ENCODE peak calls at places on chromosome 11, in five cellular contexts. S is GM12878, R is SK-N-SH, G is HCT116, U is HepG2. B is an unnamed sample.
A peak's percentile ranks its signal among the peaks of the same experiment; 100 is the strongest.

GRCh38 chr11:17696741-17697140 is 22.6 kb upstream of the MYOD1 start:
- DNase-seq in U (no peak), G (no peak), S (no peak), R (no peak), B (no peak)

GRCh38 chr11:87290304-87290922 is 252.7 kb downstream of the TMEM135 start:
- DNase-seq in R (peak; percentile 50), G (peak; percentile 38), S (no peak), U (peak; percentile 59), B (peak; percentile 25)

GRCh38 chr11:31790649-31791048 is 20.5 kb downstream of the PAX6 start:
- DNase-seq in U (no peak), S (no peak), G (no peak), R (no peak), B (no peak)

GRCh38 chr11:121936781-121937447 is 179.1 kb downstream of the BLID start:
- DNase-seq in R (no peak), S (no peak), U (no peak), G (no peak), B (no peak)

GRCh38 chr11:134864233-134864967 is 452.4 kb upstream of the B3GAT1 start:
- DNase-seq in S (no peak), G (no peak), U (no peak), R (no peak), B (no peak)

GRCh38 chr11:112113539-112114457 is 27.1 kb downstream of the SDHD start:
- DNase-seq in R (peak; percentile 64), U (peak; percentile 54), S (no peak), G (peak; percentile 49), B (peak; percentile 74)

GRCh38 chr11:93031386-93031785 is 61.9 kb downstream of the MTNR1B start:
- DNase-seq in S (no peak), G (no peak), U (no peak), R (no peak), B (no peak)

GRCh38 chr11:103648670-103649400 is 387.6 kb upstream of the DDI1 start:
- DNase-seq in U (no peak), G (no peak), R (no peak), S (no peak), B (no peak)

GRCh38 chr11:14582835-14583234 is 60.8 kb upstream of the PDE3B start:
- DNase-seq in S (no peak), R (no peak), G (no peak), U (no peak), B (no peak)

GRCh38 chr11:105524286-105524685 is 85.6 kb upstream of the GRIA4 start:
- DNase-seq in R (no peak), G (no peak), S (no peak), U (no peak), B (no peak)

GRCh38 chr11:106614280-106614679 is 404.0 kb downstream of the GUCY1A2 start:
- DNase-seq in S (no peak), R (no peak), U (no peak), G (no peak), B (no peak)

GRCh38 chr11:64314805-64315561 is 2.4 kb downstream of the TRMT112 start:
- DNase-seq in S (no peak), U (no peak), R (no peak), G (no peak), B (no peak)

GRCh38 chr11:17273668-17274321 is 2.7 kb upstream of the NUCB2 start:
- DNase-seq in G (no peak), U (no peak), S (no peak), R (no peak), B (no peak)

GRCh38 chr11:95282337-95282751 is 51.3 kb upstream of the SESN3 start:
- DNase-seq in S (no peak), G (no peak), U (peak; percentile 84), R (no peak), B (no peak)

GRCh38 chr11:92932023-92932422 is 37.4 kb upstream of the MTNR1B start:
- DNase-seq in U (no peak), R (no peak), S (no peak), G (no peak), B (no peak)

GRCh38 chr11:17839450-17839849 is 104.9 kb downstream of the KCNC1 start:
- DNase-seq in G (no peak), U (no peak), R (no peak), S (no peak), B (no peak)

GRCh38 chr11:1480555-1481482 is 5.8 kb downstream of the MOB2 start:
- DNase-seq in U (no peak), G (no peak), S (no peak), R (no peak), B (no peak)

GRCh38 chr11:86593833-86594232 is 78.6 kb downstream of the ME3 start:
- DNase-seq in U (no peak), S (no peak), G (no peak), R (no peak), B (no peak)

GRCh38 chr11:111334495-111335123 is 36.3 kb downstream of the POU2AF3 start:
- DNase-seq in G (no peak), U (peak; percentile 99), R (peak; percentile 24), S (no peak), B (no peak)

GRCh38 chr11:17770048-17770652 is 35.6 kb downstream of the KCNC1 start:
- DNase-seq in U (peak; percentile 91), S (no peak), G (no peak), R (peak; percentile 52), B (peak; percentile 74)

GRCh38 chr11:19241260-19242183 is 777 bp upstream of the E2F8 start:
- DNase-seq in S (no peak), R (peak; percentile 89), G (no peak), U (no peak), B (peak; percentile 73)

GRCh38 chr11:61027141-61027840 is 55.8 kb downstream of the CD6 start:
- DNase-seq in G (no peak), R (no peak), U (no peak), S (no peak), B (no peak)

GRCh38 chr11:1557904-1558831 is 13.9 kb downstream of the DUSP8 start:
- DNase-seq in G (no peak), R (no peak), S (no peak), U (no peak), B (no peak)

GRCh38 chr11:109998921-109999320 is 94.3 kb upstream of the ZC3H12C start:
- DNase-seq in S (no peak), G (no peak), R (no peak), U (no peak), B (no peak)

GRCh38 chr11:64472593-64473455 is 113.9 kb downstream of the RPS6KA4 start:
- DNase-seq in S (no peak), G (no peak), R (no peak), U (no peak), B (peak; percentile 28)

GRCh38 chr11:13897606-13898276 is 64.8 kb upstream of the SPON1 start:
- DNase-seq in G (no peak), S (no peak), U (no peak), R (no peak), B (no peak)

GRCh38 chr11:60821827-60822599 is 19.9 kb upstream of the CCDC86 start:
- DNase-seq in G (no peak), S (peak; percentile 19), R (peak; percentile 44), U (no peak), B (peak; percentile 42)

GRCh38 chr11:84780689-84781293 is 846.4 kb downstream of the DLG2 start:
- DNase-seq in U (peak; percentile 6), G (peak; percentile 12), R (no peak), S (no peak), B (no peak)

GRCh38 chr11:36235750-36236149 is 53.5 kb downstream of the COMMD9 start:
- DNase-seq in G (no peak), U (peak; percentile 5), R (no peak), S (no peak), B (no peak)

GRCh38 chr11:112608466-112608865 is 347.8 kb upstream of the PLET1 start:
- DNase-seq in U (no peak), R (no peak), S (no peak), G (no peak), B (no peak)

DNA sequence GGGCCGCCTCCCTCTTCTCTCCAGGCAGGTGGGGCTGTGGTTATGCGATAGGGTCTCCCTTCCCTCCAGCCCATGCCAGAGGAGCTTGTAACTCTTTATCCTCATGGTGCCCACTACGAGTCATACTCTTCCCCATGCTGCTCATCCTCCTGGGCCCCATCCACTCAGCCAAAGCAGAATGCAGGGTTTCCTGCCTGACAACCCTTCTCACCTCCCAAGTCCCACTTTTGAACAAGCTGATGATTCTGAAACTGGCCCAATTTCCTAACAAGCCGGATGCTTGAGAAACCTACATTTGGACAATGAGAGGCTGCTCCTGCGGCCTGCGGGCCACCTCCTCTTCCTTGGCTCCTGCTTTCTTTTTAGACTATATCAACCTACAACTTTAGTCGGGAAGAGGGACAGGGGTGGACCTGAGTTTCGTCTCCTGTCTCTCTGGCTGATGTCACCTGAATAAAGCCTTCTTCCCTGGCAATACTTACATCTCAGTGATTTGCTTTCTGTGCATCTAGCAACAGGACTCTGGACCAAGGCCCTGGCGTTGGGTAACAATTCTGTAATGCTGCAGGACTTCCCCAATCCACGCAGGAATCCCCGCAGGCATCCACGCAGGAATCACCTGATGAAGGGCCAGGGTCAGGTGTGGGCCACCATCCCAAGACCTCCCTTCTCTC is 1.5 kb upstream of the NDUFS8 start:
- DNase-seq in R (no peak), S (no peak), U (no peak), G (no peak), B (no peak)
- TF ChIP-seq ZBTB33 in R (no peak), S (no peak), U (no peak), G (no peak), B (no peak)

GRCh38 chr11:44774131-44774530 is 47.4 kb downstream of the TSPAN18 start:
- DNase-seq in S (no peak), U (no peak), G (no peak), R (no peak), B (no peak)
- TF ChIP-seq ZBTB33 in S (no peak), U (no peak), G (no peak), R (no peak), B (no peak)

DNA sequence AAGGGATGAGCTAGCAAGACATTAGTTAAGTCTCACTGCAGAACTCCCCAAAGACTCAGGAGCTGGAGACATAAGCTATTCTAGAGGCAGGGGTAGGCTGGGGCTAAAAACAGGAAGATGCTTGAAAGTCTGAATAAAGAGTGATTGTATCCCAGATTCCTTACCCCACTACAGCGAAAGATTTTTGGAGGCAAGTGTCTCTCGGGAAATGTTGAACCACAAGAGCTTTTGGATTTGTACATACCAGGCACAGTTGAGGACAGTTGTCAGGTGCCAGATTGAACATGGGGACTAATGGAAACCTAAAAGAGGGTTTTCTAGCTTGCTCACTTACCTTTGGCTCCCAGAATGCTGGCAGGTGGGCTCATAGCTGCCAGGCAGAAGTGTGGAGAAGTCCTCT is 43.5 kb upstream of the OR9Q1 start:
- DNase-seq in G (no peak), U (no peak), R (no peak), S (no peak), B (no peak)
- TF ChIP-seq ZBTB33 in G (no peak), U (no peak), R (no peak), S (no peak), B (no peak)

GRCh38 chr11:30789270-30789669 is 203.1 kb upstream of the MPPED2 start:
- DNase-seq in R (no peak), U (no peak), S (no peak), G (no peak), B (no peak)
- TF ChIP-seq ZBTB33 in R (no peak), U (no peak), S (no peak), G (no peak), B (no peak)